ENCODE peak calls at places on chromosomes 3 and 15, in six cellular contexts. One of them, this sample, is unnamed.

GRCh38 chr3:130276203-130276803 is 69.2 kb upstream of the COL6A5 start:
- DNase-seq in SK-N-SH: peak; percentile 65
- DNase-seq in H9: no peak
- DNase-seq in HCT116: peak; percentile 23
- DNase-seq in mammary epithelial cell: peak; percentile 44
- DNase-seq in GM23248: peak; percentile 70
- DNase-seq in this sample: peak; percentile 24

GRCh38 chr3:194521514-194522260 is 34.9 kb upstream of the ATP13A3 start:
- DNase-seq in SK-N-SH: no peak
- DNase-seq in GM23248: peak; percentile 75
- DNase-seq in H9: no peak
- DNase-seq in mammary epithelial cell: peak; percentile 69
- DNase-seq in HCT116: no peak
- DNase-seq in this sample: peak; percentile 78

GRCh38 chr15:48634934-48635333 is 10.6 kb downstream of the FBN1 start:
- DNase-seq in mammary epithelial cell: no peak
- DNase-seq in GM23248: peak; percentile 43
- DNase-seq in H9: no peak
- DNase-seq in SK-N-SH: no peak
- DNase-seq in HCT116: no peak
- DNase-seq in this sample: peak; percentile 83

GRCh38 chr15:100948430-100948762 is 29.2 kb downstream of the LRRK1 start:
- DNase-seq in GM23248: no peak
- DNase-seq in SK-N-SH: no peak
- DNase-seq in mammary epithelial cell: no peak
- DNase-seq in HCT116: no peak
- DNase-seq in H9: no peak
- DNase-seq in this sample: no peak

GRCh38 chr15:39803016-39803415 is 20.4 kb upstream of the FSIP1 start:
- DNase-seq in HCT116: no peak
- DNase-seq in mammary epithelial cell: no peak
- DNase-seq in H9: no peak
- DNase-seq in SK-N-SH: no peak
- DNase-seq in GM23248: no peak
- DNase-seq in this sample: no peak

GRCh38 chr3:197428961-197429360 is 126.8 kb downstream of the BDH1 start:
- DNase-seq in HCT116: no peak
- DNase-seq in H9: no peak
- DNase-seq in SK-N-SH: no peak
- DNase-seq in GM23248: no peak
- DNase-seq in mammary epithelial cell: no peak
- DNase-seq in this sample: no peak

GRCh38 chr3:117563063-117563462 is 853.5 kb downstream of the TUSC7 start:
- DNase-seq in HCT116: no peak
- DNase-seq in SK-N-SH: no peak
- DNase-seq in H9: no peak
- DNase-seq in GM23248: no peak
- DNase-seq in mammary epithelial cell: no peak
- DNase-seq in this sample: peak; percentile 39

GRCh38 chr15:63048986-63049665 is 6.6 kb downstream of the TPM1 start:
- DNase-seq in GM23248: peak; percentile 75
- DNase-seq in HCT116: no peak
- DNase-seq in mammary epithelial cell: peak; percentile 64
- DNase-seq in SK-N-SH: peak; percentile 48
- DNase-seq in H9: peak; percentile 64
- DNase-seq in this sample: no peak

GRCh38 chr15:66796343-66796742 is 94.3 kb downstream of the SMAD6 start:
- DNase-seq in HCT116: no peak
- DNase-seq in H9: no peak
- DNase-seq in SK-N-SH: no peak
- DNase-seq in GM23248: no peak
- DNase-seq in mammary epithelial cell: no peak
- DNase-seq in this sample: no peak

GRCh38 chr15:100900136-100900894 is 18.8 kb upstream of the LRRK1 start:
- DNase-seq in GM23248: no peak
- DNase-seq in HCT116: no peak
- DNase-seq in H9: no peak
- DNase-seq in SK-N-SH: no peak
- DNase-seq in mammary epithelial cell: no peak
- DNase-seq in this sample: no peak

GRCh38 chr15:59186501-59186900 is 20.1 kb upstream of the LDHAL6B start:
- DNase-seq in H9: no peak
- DNase-seq in mammary epithelial cell: no peak
- DNase-seq in HCT116: no peak
- DNase-seq in GM23248: peak; percentile 64
- DNase-seq in SK-N-SH: no peak
- DNase-seq in this sample: peak; percentile 68

GRCh38 chr3:43287514-43287913 is 1.2 kb downstream of the SNRK start:
- DNase-seq in GM23248: peak; percentile 28
- DNase-seq in H9: no peak
- DNase-seq in SK-N-SH: no peak
- DNase-seq in mammary epithelial cell: no peak
- DNase-seq in HCT116: no peak
- DNase-seq in this sample: no peak

GRCh38 chr15:31200735-31201151 is 99.2 kb upstream of the TRPM1 start:
- DNase-seq in HCT116: no peak
- DNase-seq in mammary epithelial cell: peak; percentile 36
- DNase-seq in GM23248: peak; percentile 12
- DNase-seq in H9: peak; percentile 86
- DNase-seq in SK-N-SH: peak; percentile 59
- DNase-seq in this sample: no peak

GRCh38 chr3:127786358-127787070 is 35.8 kb downstream of the MGLL start:
- DNase-seq in mammary epithelial cell: no peak
- DNase-seq in SK-N-SH: peak; percentile 89
- DNase-seq in HCT116: no peak
- DNase-seq in GM23248: peak; percentile 48
- DNase-seq in H9: no peak
- DNase-seq in this sample: peak; percentile 38

GRCh38 chr15:26632500-26632899 is 140.4 kb downstream of the GABRB3 start:
- DNase-seq in mammary epithelial cell: no peak
- DNase-seq in H9: no peak
- DNase-seq in HCT116: no peak
- DNase-seq in GM23248: no peak
- DNase-seq in SK-N-SH: no peak
- DNase-seq in this sample: no peak

GRCh38 chr15:59996498-59997041 is 7.5 kb upstream of the FOXB1 start:
- DNase-seq in H9: peak; percentile 54
- DNase-seq in SK-N-SH: peak; percentile 15
- DNase-seq in GM23248: no peak
- DNase-seq in HCT116: no peak
- DNase-seq in mammary epithelial cell: no peak
- DNase-seq in this sample: no peak

GRCh38 chr3:100106094-100106493 is 8.2 kb downstream of the FILIP1L start:
- DNase-seq in H9: no peak
- DNase-seq in HCT116: no peak
- DNase-seq in mammary epithelial cell: peak; percentile 16
- DNase-seq in SK-N-SH: no peak
- DNase-seq in GM23248: peak; percentile 1
- DNase-seq in this sample: no peak

GRCh38 chr3:153137626-153138025 is 24.4 kb upstream of the RAP2B start:
- DNase-seq in mammary epithelial cell: no peak
- DNase-seq in HCT116: no peak
- DNase-seq in GM23248: no peak
- DNase-seq in SK-N-SH: no peak
- DNase-seq in H9: no peak
- DNase-seq in this sample: no peak

GRCh38 chr3:153142961-153143360 is 19.1 kb upstream of the RAP2B start:
- DNase-seq in HCT116: no peak
- DNase-seq in GM23248: no peak
- DNase-seq in SK-N-SH: no peak
- DNase-seq in H9: no peak
- DNase-seq in mammary epithelial cell: no peak
- DNase-seq in this sample: no peak

DNA sequence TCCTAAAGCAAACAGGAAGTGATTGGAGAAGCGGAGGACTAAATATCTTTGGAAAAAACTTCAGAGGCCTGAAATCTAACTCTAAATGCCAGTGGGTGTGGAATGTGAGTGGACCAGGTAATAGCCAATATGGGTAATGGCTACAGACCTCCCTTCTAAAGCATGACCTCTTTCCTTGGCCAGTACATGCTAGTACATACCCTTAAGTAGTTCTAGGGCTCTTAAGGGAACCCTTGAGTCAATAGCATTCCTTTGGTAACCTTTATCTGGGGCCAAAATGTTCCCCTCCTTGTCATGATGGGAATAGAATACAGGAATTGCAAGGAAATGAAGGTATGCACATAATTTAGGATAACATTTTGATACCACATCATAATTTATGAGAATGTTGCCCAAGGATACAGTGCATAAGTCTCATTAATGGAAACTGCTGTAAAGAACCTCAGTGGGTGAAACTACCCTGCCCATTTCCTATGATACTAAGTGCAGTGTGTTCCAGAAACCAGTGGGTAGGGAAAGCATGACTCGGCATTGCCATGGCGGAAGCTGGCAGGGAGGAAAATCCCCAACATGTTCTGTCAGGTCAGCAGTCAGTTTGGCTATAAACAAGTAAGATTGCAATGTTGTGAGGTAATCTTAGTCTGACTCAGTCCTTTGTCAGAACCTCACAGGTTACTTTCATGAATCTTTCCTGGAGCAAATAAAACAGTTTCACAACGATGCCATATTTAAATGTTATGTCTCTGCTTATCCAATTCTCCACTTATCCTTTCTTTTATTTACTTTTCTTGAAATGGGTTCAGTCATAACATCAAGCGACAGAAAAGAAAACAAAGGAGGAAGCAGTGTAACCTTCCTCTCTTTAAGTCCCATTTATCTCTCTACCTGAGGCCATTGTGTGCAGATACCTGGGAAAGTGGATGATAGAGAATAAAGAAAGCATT is 23.5 kb upstream of the RAP2B start:
- DNase-seq in mammary epithelial cell: peak; percentile 100
- DNase-seq in SK-N-SH: no peak
- DNase-seq in HCT116: peak; percentile 90
- DNase-seq in H9: peak; percentile 33
- DNase-seq in GM23248: peak; percentile 95
- DNase-seq in this sample: peak; percentile 95
- H3K4me2 ChIP-seq in mammary epithelial cell: peak overlapping the region; percentile 65
- H3K4me2 ChIP-seq in SK-N-SH: peak overlapping the region; percentile 21
- H3K4me2 ChIP-seq in HCT116: peak overlapping the region; percentile 56
- H3K4me2 ChIP-seq in H9: no peak overlapping the region
- H3K4me2 ChIP-seq in GM23248: peak overlapping the region; percentile 67
- H3K4me2 ChIP-seq in this sample: peak overlapping the region; percentile 63

DNA sequence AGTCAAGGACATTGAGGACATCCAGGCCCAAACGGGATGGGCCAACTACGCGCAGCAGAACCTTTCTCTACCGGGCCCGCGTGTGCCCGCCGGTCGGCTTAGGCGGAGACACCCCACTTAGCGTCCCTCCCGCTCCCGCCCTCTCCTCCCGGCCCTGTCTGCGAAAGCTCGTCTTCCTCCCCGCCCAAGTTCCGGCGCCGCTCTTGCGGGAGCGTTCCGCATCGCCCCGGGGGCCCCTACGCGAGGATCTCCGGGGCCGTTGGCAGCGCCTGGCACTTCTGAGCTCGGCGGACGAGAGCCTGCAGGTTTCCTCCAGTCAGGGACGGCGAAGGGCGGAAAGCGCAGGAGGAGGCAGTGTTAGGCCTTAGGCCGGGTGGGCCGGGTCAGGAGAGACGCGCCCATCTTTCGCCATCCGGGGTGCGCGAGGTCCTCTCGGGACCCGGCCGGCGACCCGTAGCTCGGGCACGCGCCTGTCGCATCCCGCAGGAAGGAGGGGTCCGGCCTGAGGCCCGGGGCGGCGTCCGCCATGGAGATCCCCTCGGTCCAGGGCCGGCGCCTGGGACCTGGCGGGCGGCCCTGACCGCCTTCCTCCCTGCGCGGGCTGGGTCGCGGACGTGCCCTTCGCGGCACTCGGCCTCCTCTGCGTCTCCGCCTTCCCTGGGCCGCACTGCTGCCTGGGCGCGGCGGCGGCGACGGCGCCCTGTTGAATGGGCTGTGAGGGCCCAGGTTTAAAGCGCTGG is at the start of gene FEM1B:
- DNase-seq in SK-N-SH: peak; percentile 93
- DNase-seq in H9: peak; percentile 90
- DNase-seq in mammary epithelial cell: peak; percentile 95
- DNase-seq in HCT116: peak; percentile 81
- DNase-seq in GM23248: peak; percentile 96
- DNase-seq in this sample: peak; percentile 89
- H3K79me2 ChIP-seq in SK-N-SH: peaks cover 79% of the 10 kb centered on the region
- H3K79me2 ChIP-seq in H9: peaks cover 31% of the 10 kb centered on the region
- H3K79me2 ChIP-seq in mammary epithelial cell: peaks cover 86% of the 10 kb centered on the region
- H3K79me2 ChIP-seq in HCT116: peaks cover 49% of the 10 kb centered on the region
- H3K79me2 ChIP-seq in GM23248: peaks cover 71% of the 10 kb centered on the region
- H3K79me2 ChIP-seq in this sample: peaks cover 60% of the 10 kb centered on the region

GRCh38 chr15:85786778-85787114 is 8.0 kb downstream of the KLHL25 start:
- DNase-seq in HCT116: no peak
- DNase-seq in SK-N-SH: no peak
- DNase-seq in H9: no peak
- DNase-seq in GM23248: no peak
- DNase-seq in mammary epithelial cell: no peak
- DNase-seq in this sample: no peak

GRCh38 chr15:85792102-85792731 is 2.5 kb downstream of the KLHL25 start:
- DNase-seq in GM23248: no peak
- DNase-seq in SK-N-SH: no peak
- DNase-seq in HCT116: no peak
- DNase-seq in mammary epithelial cell: no peak
- DNase-seq in H9: no peak
- DNase-seq in this sample: no peak

GRCh38 chr15:85789496-85789875 is 5.2 kb downstream of the KLHL25 start:
- DNase-seq in GM23248: no peak
- DNase-seq in H9: no peak
- DNase-seq in SK-N-SH: no peak
- DNase-seq in mammary epithelial cell: no peak
- DNase-seq in HCT116: no peak
- DNase-seq in this sample: no peak

GRCh38 chr15:85785887-85786777 is 8.6 kb downstream of the KLHL25 start:
- DNase-seq in SK-N-SH: no peak
- DNase-seq in GM23248: peak; percentile 78
- DNase-seq in HCT116: peak; percentile 53
- DNase-seq in H9: no peak
- DNase-seq in mammary epithelial cell: peak; percentile 71
- DNase-seq in this sample: peak; percentile 58

GRCh38 chr15:85788796-85789495 is 5.8 kb downstream of the KLHL25 start:
- DNase-seq in mammary epithelial cell: no peak
- DNase-seq in GM23248: no peak
- DNase-seq in HCT116: no peak
- DNase-seq in SK-N-SH: no peak
- DNase-seq in H9: no peak
- DNase-seq in this sample: no peak
- H3K4me2 ChIP-seq in mammary epithelial cell: no peak overlapping the region
- H3K4me2 ChIP-seq in GM23248: no peak overlapping the region
- H3K4me2 ChIP-seq in HCT116: peak overlapping the region; percentile 25
- H3K4me2 ChIP-seq in SK-N-SH: no peak overlapping the region
- H3K4me2 ChIP-seq in H9: no peak overlapping the region
- H3K4me2 ChIP-seq in this sample: no peak overlapping the region

GRCh38 chr15:45187578-45187893 is 230 bp downstream of the SHF start:
- DNase-seq in H9: no peak
- DNase-seq in GM23248: no peak
- DNase-seq in mammary epithelial cell: no peak
- DNase-seq in SK-N-SH: no peak
- DNase-seq in HCT116: no peak
- DNase-seq in this sample: no peak
- H3K79me2 ChIP-seq in H9: peaks cover 3% of the 10 kb centered on the region
- H3K79me2 ChIP-seq in GM23248: no peaks in the 10 kb centered on the region
- H3K79me2 ChIP-seq in mammary epithelial cell: no peaks in the 10 kb centered on the region
- H3K79me2 ChIP-seq in SK-N-SH: no peaks in the 10 kb centered on the region
- H3K79me2 ChIP-seq in HCT116: no peaks in the 10 kb centered on the region
- H3K79me2 ChIP-seq in this sample: no peaks in the 10 kb centered on the region